ENCODE peak calls at places on chromosomes 11 and 22, in nine cellular contexts. O is transverse colon; H is CD8-positive, alpha-beta T cell; J is NCI-H1105; P is activated CD4-positive, alpha-beta T cell treated with anti-CD3 and anti-CD28 coated beads, Interleukin-2, amount 50 U/mL, for 48 hours; N is stimulated activated CD8-positive, alpha-beta memory T cell treated with anti-CD3 and anti-CD28 coated beads, Interleukin-7, amount 100 ng/mL, for 24 hours; Y is IMR-90; T is cardiac muscle cell; I is activated CD4-positive, CD25-positive, alpha-beta regulatory T cell. S is an unnamed sample.

GRCh38 chr11:126468102-126468521 is 112.6 kb downstream of the ST3GAL4 start:
- DNase-seq in J (no peak), I (no peak), P (no peak), N (no peak), Y (no peak), H (no peak), T (no peak), O (no peak), S (no peak)

GRCh38 chr11:126024143-126024542 is 38.5 kb downstream of the CDON start:
- DNase-seq in Y (no peak), P (no peak), T (no peak), H (no peak), I (no peak), O (no peak), J (no peak), N (no peak), S (no peak)

GRCh38 chr22:49525776-49526535 is 301.7 kb downstream of the BRD1 start:
- DNase-seq in O (no peak), I (no peak), J (no peak), P (no peak), Y (no peak), T (no peak), N (no peak), H (no peak), S (no peak)

GRCh38 chr22:27507066-27507715 is 294.4 kb downstream of the MN1 start:
- DNase-seq in N (no peak), P (no peak), Y (no peak), O (no peak), T (peak), H (no peak), J (no peak), I (no peak), S (no peak)

GRCh38 chr22:24977370-24978230 is 25.1 kb downstream of the KIAA1671 start:
- DNase-seq in J (no peak), T (peak), P (no peak), O (peak), Y (no peak), H (no peak), I (no peak), N (no peak), S (no peak)

GRCh38 chr11:113373306-113373705 is 14.3 kb upstream of the ANKK1 start:
- DNase-seq in J (no peak), P (no peak), I (no peak), T (peak), N (no peak), Y (peak), H (no peak), O (no peak), S (no peak)

GRCh38 chr22:37287550-37287951 is 5.2 kb downstream of the CYTH4 start:
- DNase-seq in H (no peak), P (no peak), N (no peak), J (no peak), O (no peak), Y (no peak), T (no peak), I (no peak), S (no peak)

GRCh38 chr11:65180877-65181568 is 705 bp upstream of the CAPN1 start:
- DNase-seq in O (peak), P (peak), Y (peak), H (peak), J (peak), I (peak), T (peak), N (no peak), S (peak)

GRCh38 chr11:78921517-78921916 is 346.9 kb upstream of the NARS2 start:
- DNase-seq in Y (no peak), H (no peak), T (no peak), O (no peak), I (no peak), P (no peak), N (no peak), J (no peak), S (no peak)

GRCh38 chr22:50584106-50585096 is 1.8 kb upstream of the CHKB start:
- DNase-seq in J (no peak), Y (no peak), H (no peak), T (no peak), O (no peak), N (no peak), P (no peak), I (no peak), S (no peak)

GRCh38 chr22:50314455-50315288 is 7.2 kb upstream of the PLXNB2 start:
- DNase-seq in J (no peak), P (peak), Y (no peak), N (peak), I (peak), T (no peak), H (peak), O (peak), S (peak)

GRCh38 chr11:28767574-28767973 is 659.4 kb downstream of the METTL15 start:
- DNase-seq in P (no peak), Y (peak), H (no peak), O (no peak), T (peak), I (no peak), J (no peak), N (no peak), S (no peak)

GRCh38 chr22:49678137-49678841 is 149.4 kb downstream of the BRD1 start:
- DNase-seq in H (no peak), I (no peak), N (no peak), Y (no peak), O (no peak), J (no peak), T (no peak), P (no peak), S (no peak)

GRCh38 chr11:64353101-64353738 is 5.7 kb upstream of the RPS6KA4 start:
- DNase-seq in Y (no peak), H (no peak), I (no peak), O (no peak), T (no peak), N (no peak), J (peak), P (no peak), S (no peak)

GRCh38 chr11:60485987-60486386 is 6.6 kb upstream of the MS4A12 start:
- DNase-seq in O (peak), P (peak), J (no peak), I (no peak), Y (no peak), T (no peak), N (no peak), H (no peak), S (peak)

S was measured in stimulated activated naive B cell treated with anti-CD40 and anti-IgM and Interleukin-4, amounts not matched to agents 10 μg/mL and 1 μg/mL and 100 μg/mL, for 72 hours.